ENCODE peak calls at places on chromosomes 4 and X, in five cellular contexts. F is A549, E is transverse colon, T is thyroid gland, U is sigmoid colon. X is an unnamed sample.

GRCh38 chrX:41541381-41541780 is 94.2 kb downstream of the NYX start:
- DNase-seq in F (no peak), E (no peak), T (no peak), U (no peak), X (no peak)

GRCh38 chr4:106286611-106287010 is 29.4 kb downstream of the TBCK start:
- DNase-seq in F (no peak), E (no peak), T (no peak), U (no peak), X (no peak)

GRCh38 chr4:138158746-138159297 is 83.3 kb downstream of the SLC7A11 start:
- DNase-seq in F (no peak), E (no peak), T (no peak), U (no peak), X (no peak)

GRCh38 chr4:103754844-103755243 is 35.1 kb upstream of the TACR3 start:
- DNase-seq in F (no peak), E (peak), T (peak), U (no peak), X (no peak)

GRCh38 chr4:104064650-104065577 is 345.1 kb upstream of the TACR3 start:
- DNase-seq in F (peak), E (peak), T (peak), U (no peak), X (no peak)

GRCh38 chrX:40130207-40130606 is 32.4 kb upstream of the BCOR start:
- DNase-seq in F (peak), E (no peak), T (no peak), U (no peak), X (peak)

GRCh38 chrX:31440546-31440945 is 368.7 kb upstream of the FTHL17 start:
- DNase-seq in F (no peak), E (no peak), T (no peak), U (no peak), X (no peak)

GRCh38 chr4:24164054-24164453 is 274.2 kb upstream of the PPARGC1A start:
- DNase-seq in F (no peak), E (no peak), T (no peak), U (no peak), X (no peak)

GRCh38 chr4:158825443-158826036 is 56.7 kb downstream of the FNIP2 start:
- DNase-seq in F (no peak), E (no peak), T (no peak), U (no peak), X (no peak)

GRCh38 chr4:158824425-158825274 is 55.8 kb downstream of the FNIP2 start:
- DNase-seq in F (no peak), E (no peak), T (peak), U (no peak), X (no peak)

GRCh38 chr4:158827475-158828085 is 58.8 kb downstream of the FNIP2 start:
- DNase-seq in F (no peak), E (no peak), T (no peak), U (no peak), X (no peak)

GRCh38 chr4:158826882-158827281 is 58.1 kb downstream of the FNIP2 start:
- DNase-seq in F (no peak), E (peak), T (peak), U (no peak), X (no peak)

DNA sequence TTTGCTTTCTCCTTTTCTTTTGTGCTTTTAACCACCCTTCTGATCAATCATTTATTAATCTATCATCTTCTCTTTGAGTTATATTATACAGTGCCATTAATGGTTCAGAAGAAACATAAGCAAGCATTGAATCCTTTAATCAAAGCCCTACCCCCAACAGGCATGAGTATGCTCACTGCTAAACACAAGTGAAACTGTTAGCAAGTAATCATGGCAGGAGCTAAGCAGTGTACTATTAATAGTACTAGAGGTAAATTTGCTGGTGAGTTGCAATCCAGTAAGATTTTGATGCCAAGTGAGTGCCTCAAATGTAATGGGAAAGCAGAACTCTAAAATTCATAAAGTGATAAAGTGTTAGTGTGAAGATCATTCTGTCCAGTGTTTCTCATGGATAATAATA is 57.2 kb downstream of the FNIP2 start:
- DNase-seq in F (no peak), E (no peak), T (no peak), U (no peak), X (no peak)
- H3K27ac ChIP-seq in F (no peak), E (peak), T (peak), U (peak), X (no peak)

GRCh38 chr4:38759790-38760122 is 23.0 kb downstream of the TLR10 start:
- DNase-seq in F (no peak), E (no peak), T (no peak), U (no peak), X (no peak)
- TF ChIP-seq CTCF in F (no peak), E (no peak), T (no peak), U (peak), X (no peak)

GRCh38 chr4:135741583-135741982 is 1540.0 kb upstream of the PABPC4L start:
- DNase-seq in F (no peak), E (no peak), T (peak), U (no peak), X (no peak)
- TF ChIP-seq POLR2A in F (no peak), E (no peak), T (no peak), U (no peak), X (no peak)

GRCh38 chr4:156999175-156999517 is 27.5 kb upstream of the PDGFC start:
- DNase-seq in F (peak), E (peak), T (peak), U (no peak), X (no peak)
- H3K27ac ChIP-seq in F (peak), E (no peak), T (peak), U (no peak), X (no peak)

GRCh38 chrX:102560423-102561068 is 38.8 kb upstream of the ARMCX5 start:
- DNase-seq in F (no peak), E (no peak), T (no peak), U (no peak), X (no peak)
- TF ChIP-seq CTCF in F (no peak), E (no peak), T (no peak), U (no peak), X (no peak)

DNA sequence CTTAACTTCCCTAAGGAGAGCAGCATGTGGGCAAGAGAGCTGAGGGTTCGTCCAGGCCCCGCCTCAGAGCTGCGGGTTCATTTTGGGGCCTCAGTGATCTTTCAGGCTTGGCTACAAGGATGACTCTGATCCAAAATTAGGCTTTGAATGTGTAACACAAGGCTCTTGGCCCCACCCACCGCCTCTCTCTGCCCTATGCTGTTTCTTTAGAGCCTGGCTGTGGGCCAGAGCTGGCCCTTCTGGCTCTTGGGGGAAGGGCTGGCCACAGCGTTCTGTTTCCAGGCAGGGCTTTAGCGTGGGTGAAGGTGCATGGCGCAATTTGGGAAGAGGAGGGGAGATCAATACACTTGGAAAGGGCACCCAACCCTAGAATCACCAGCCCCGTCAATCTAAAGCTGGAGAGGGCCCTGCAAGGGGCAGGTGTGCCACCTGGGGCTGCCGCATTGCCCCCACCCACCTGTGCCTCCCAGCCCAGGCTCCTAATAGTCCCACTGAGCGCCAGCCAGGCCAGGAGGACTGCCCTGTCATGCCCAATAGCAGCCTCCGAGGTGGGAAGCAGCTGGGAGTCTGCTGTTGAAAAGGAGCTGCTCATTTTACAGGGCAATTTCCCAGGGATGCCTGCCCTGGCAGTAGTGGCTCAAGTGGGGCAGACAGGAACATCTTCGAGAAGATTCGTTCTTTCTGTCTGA is 84.5 kb upstream of the MAML3 start:
- DNase-seq in F (no peak), E (peak), T (peak), U (peak), X (peak)
- TF ChIP-seq POLR2A in F (no peak), E (no peak), T (peak), U (no peak), X (no peak)

DNA sequence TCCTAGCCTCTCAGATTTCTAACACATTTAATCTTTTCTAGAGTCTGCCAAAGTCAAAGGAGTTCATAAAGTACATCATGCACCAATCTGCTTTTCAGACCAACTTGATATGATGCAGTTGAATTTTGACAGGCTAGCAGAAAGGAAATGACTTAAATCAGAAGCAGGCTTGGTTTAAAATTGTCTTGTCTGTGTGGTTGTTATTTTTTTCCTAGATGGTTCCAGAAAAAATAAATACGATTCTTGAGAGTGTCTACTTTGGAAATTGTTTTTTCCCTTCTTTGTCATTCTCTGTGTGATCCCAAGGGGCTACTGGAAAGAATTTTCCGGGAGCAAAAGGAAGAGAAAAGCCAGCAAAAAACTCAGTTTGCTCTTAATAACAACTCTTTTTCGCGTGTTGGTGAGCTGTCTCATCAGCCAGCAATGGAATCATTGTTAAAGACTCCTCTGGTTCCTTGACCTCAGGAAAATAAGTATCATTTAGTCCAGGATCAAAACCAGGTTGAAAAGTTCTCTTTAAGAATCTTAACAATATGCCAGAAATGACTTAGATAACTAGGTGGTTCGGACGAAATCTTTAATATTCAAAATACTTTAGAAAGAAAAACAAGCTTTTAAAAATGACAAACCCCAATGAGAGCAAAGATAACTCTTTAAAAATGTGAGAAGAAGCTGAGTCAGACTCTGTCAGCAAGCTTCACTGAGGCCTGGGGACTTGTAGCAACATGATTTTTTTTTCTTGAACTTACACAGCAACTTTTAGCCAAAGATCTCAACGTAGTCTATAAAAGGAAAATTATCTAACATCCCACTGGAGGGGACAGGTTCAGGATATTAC is 49.7 kb upstream of the GAB1 start:
- DNase-seq in F (no peak), E (no peak), T (no peak), U (no peak), X (no peak)
- H3K27ac ChIP-seq in F (no peak), E (peak), T (peak), U (peak), X (peak)

DNA sequence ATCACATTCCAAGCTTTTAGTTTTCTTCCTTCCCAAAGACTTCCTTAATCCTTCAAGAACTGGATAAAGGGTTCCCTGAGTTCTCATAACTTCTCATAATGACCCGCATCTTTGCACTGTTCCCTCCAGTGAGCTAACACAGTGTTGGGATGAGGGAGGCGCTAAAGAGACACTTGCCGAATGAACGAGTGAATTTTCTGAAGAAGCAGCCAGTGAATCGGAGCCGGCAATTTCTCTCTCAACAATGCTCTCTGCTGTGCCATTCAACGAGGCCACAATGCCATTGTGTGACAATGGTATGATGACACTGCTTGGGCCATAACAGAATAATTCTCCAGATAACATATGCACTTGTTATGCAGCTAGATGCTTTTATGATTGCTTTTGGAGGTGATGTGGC is 51.4 kb upstream of the ZFP42 start:
- DNase-seq in F (no peak), E (no peak), T (no peak), U (no peak), X (no peak)
- TF ChIP-seq CTCF in F (no peak), E (no peak), T (no peak), U (no peak), X (no peak)

X was measured in uterus.